ENCODE peak calls at places on chromosomes 13 and 19, in eight cellular contexts. X is activated T-cell treated with anti-CD3 and anti-CD28 coated beads for 48 hours; H is NCI-H2029 treated with DMSO at 0.1 percent for 48 hours; C is effector memory CD4-positive, alpha-beta T cell; U is GM04504; S is neural progenitor cell; B is foreskin melanocyte; L is EH. A is an unnamed sample.

GRCh38 chr19:4870025-4870700 is 2.7 kb upstream of the PLIN3 start:
- DNase-seq in X (peak; percentile 29), H (no peak), C (no peak), U (peak; percentile 85), S (no peak), B (peak; percentile 86), L (peak; percentile 98), A (peak; percentile 65)

GRCh38 chr19:44947041-44947581 is 1.3 kb downstream of the APOC2 start:
- DNase-seq in X (no peak), H (no peak), C (no peak), U (no peak), S (no peak), B (no peak), L (no peak), A (no peak)

GRCh38 chr13:27311518-27312208 is 41.0 kb downstream of the RASL11A start:
- DNase-seq in X (no peak), H (no peak), C (no peak), U (no peak), S (no peak), B (no peak), L (no peak), A (no peak)

GRCh38 chr19:16435238-16435911 is 36.4 kb downstream of the EPS15L1 start:
- DNase-seq in X (no peak), H (no peak), C (no peak), U (peak; percentile 85), S (no peak), B (no peak), L (peak; percentile 99), A (peak; percentile 48)

GRCh38 chr19:13130886-13131490 is 12.9 kb downstream of the NACC1 start:
- DNase-seq in X (no peak), H (no peak), C (no peak), U (no peak), S (no peak), B (no peak), L (no peak), A (no peak)

GRCh38 chr19:28567834-28568233 is 645.1 kb downstream of the UQCRFS1 start:
- DNase-seq in X (no peak), H (no peak), C (no peak), U (no peak), S (no peak), B (no peak), L (no peak), A (no peak)

GRCh38 chr13:111567637-111568036 is 247.2 kb downstream of the TEX29 start:
- DNase-seq in X (no peak), H (no peak), C (no peak), U (no peak), S (no peak), B (no peak), L (no peak), A (no peak)

GRCh38 chr13:42970824-42971669 is 21.0 kb downstream of the EPSTI1 start:
- DNase-seq in X (peak; percentile 18), H (no peak), C (no peak), U (no peak), S (peak; percentile 71), B (peak; percentile 29), L (peak; percentile 73), A (peak; percentile 50)

GRCh38 chr13:52837850-52838249 is 10.6 kb downstream of the PCDH8 start:
- DNase-seq in X (no peak), H (no peak), C (no peak), U (no peak), S (no peak), B (no peak), L (no peak), A (no peak)

GRCh38 chr19:2409352-2409912 is 18.0 kb downstream of the TIMM13 start:
- DNase-seq in X (no peak), H (no peak), C (no peak), U (no peak), S (no peak), B (no peak), L (no peak), A (no peak)

GRCh38 chr19:18257503-18258470 is 16.5 kb downstream of the IQCN start:
- DNase-seq in X (no peak), H (no peak), C (no peak), U (no peak), S (no peak), B (no peak), L (no peak), A (no peak)

GRCh38 chr19:15628236-15629002 is 12.3 kb upstream of the CYP4F3 start:
- DNase-seq in X (no peak), H (no peak), C (no peak), U (no peak), S (no peak), B (no peak), L (no peak), A (no peak)

GRCh38 chr19:1383014-1383310 is 745 bp upstream of the NDUFS7 start:
- DNase-seq in X (no peak), H (no peak), C (no peak), U (no peak), S (no peak), B (no peak), L (no peak), A (no peak)

GRCh38 chr13:72390909-72391308 is 336.5 kb downstream of the MZT1 start:
- DNase-seq in X (no peak), H (no peak), C (no peak), U (no peak), S (no peak), B (no peak), L (no peak), A (no peak)

GRCh38 chr19:55484571-55485438 is at the start of gene NAT14:
- DNase-seq in X (peak; percentile 65), H (peak; percentile 17), C (peak; percentile 32), U (no peak), S (peak; percentile 95), B (peak; percentile 33), L (peak; percentile 69), A (peak; percentile 53)

GRCh38 chr19:47886010-47886559 is at the start of gene SULT2A1:
- DNase-seq in X (no peak), H (no peak), C (no peak), U (no peak), S (no peak), B (no peak), L (no peak), A (no peak)

GRCh38 chr13:74132768-74133656 is 1.2 kb downstream of the KLF12 start:
- DNase-seq in X (peak; percentile 36), H (no peak), C (peak; percentile 4), U (peak; percentile 9), S (peak; percentile 57), B (no peak), L (peak; percentile 39), A (peak; percentile 26)

GRCh38 chr19:30590596-30591229 is 218.5 kb downstream of the ZNF536 start:
- DNase-seq in X (no peak), H (no peak), C (no peak), U (no peak), S (no peak), B (no peak), L (no peak), A (no peak)

GRCh38 chr19:39296055-39296645 is at the start of gene IFNL1:
- DNase-seq in X (no peak), H (no peak), C (no peak), U (no peak), S (no peak), B (no peak), L (no peak), A (no peak)